ENCODE peak calls at places on chromosomes 1 and 21, in six cellular contexts. One of them, this sample, is unnamed.

GRCh38 chr1:212957546-212957945 is 7.2 kb downstream of the VASH2 start:
- DNase-seq in GM18507: no peak
- DNase-seq in posterior cingulate gyrus: no peak
- DNase-seq in NCI-H1105 treated with DMSO at 0.1 percent for 48 hours: no peak
- DNase-seq in mesothelial cell of epicardium: no peak
- DNase-seq in kidney: no peak
- DNase-seq in this sample: no peak

GRCh38 chr1:219318826-219319225 is 145.1 kb downstream of the LYPLAL1 start:
- DNase-seq in kidney: no peak
- DNase-seq in posterior cingulate gyrus: no peak
- DNase-seq in GM18507: no peak
- DNase-seq in NCI-H1105 treated with DMSO at 0.1 percent for 48 hours: no peak
- DNase-seq in mesothelial cell of epicardium: no peak
- DNase-seq in this sample: no peak

GRCh38 chr21:41250519-41250918 is 66.1 kb upstream of the FAM3B start:
- DNase-seq in NCI-H1105 treated with DMSO at 0.1 percent for 48 hours: no peak
- DNase-seq in GM18507: no peak
- DNase-seq in posterior cingulate gyrus: no peak
- DNase-seq in mesothelial cell of epicardium: no peak
- DNase-seq in kidney: no peak
- DNase-seq in this sample: no peak

GRCh38 chr1:221182791-221183533 is 303.7 kb downstream of the HLX start:
- DNase-seq in NCI-H1105 treated with DMSO at 0.1 percent for 48 hours: no peak
- DNase-seq in GM18507: no peak
- DNase-seq in posterior cingulate gyrus: no peak
- DNase-seq in mesothelial cell of epicardium: no peak
- DNase-seq in kidney: no peak
- DNase-seq in this sample: no peak

GRCh38 chr1:225572422-225572821 is 80.5 kb downstream of the ENAH start:
- DNase-seq in kidney: no peak
- DNase-seq in mesothelial cell of epicardium: no peak
- DNase-seq in GM18507: no peak
- DNase-seq in posterior cingulate gyrus: no peak
- DNase-seq in NCI-H1105 treated with DMSO at 0.1 percent for 48 hours: no peak
- DNase-seq in this sample: no peak

GRCh38 chr1:228836954-228837481 is 101.7 kb downstream of the RHOU start:
- DNase-seq in NCI-H1105 treated with DMSO at 0.1 percent for 48 hours: no peak
- DNase-seq in GM18507: no peak
- DNase-seq in posterior cingulate gyrus: no peak
- DNase-seq in kidney: no peak
- DNase-seq in mesothelial cell of epicardium: no peak
- DNase-seq in this sample: no peak

GRCh38 chr1:217660353-217661062 is 29.4 kb downstream of the SPATA17 start:
- DNase-seq in kidney: no peak
- DNase-seq in mesothelial cell of epicardium: no peak
- DNase-seq in posterior cingulate gyrus: no peak
- DNase-seq in GM18507: no peak
- DNase-seq in NCI-H1105 treated with DMSO at 0.1 percent for 48 hours: no peak
- DNase-seq in this sample: no peak

GRCh38 chr1:29390491-29391361 is 154.4 kb downstream of the PTPRU start:
- DNase-seq in posterior cingulate gyrus: no peak
- DNase-seq in mesothelial cell of epicardium: peak
- DNase-seq in NCI-H1105 treated with DMSO at 0.1 percent for 48 hours: no peak
- DNase-seq in GM18507: no peak
- DNase-seq in kidney: no peak
- DNase-seq in this sample: peak

GRCh38 chr1:44775078-44775929 is at the start of gene RPS8:
- DNase-seq in mesothelial cell of epicardium: peak
- DNase-seq in NCI-H1105 treated with DMSO at 0.1 percent for 48 hours: peak
- DNase-seq in posterior cingulate gyrus: peak
- DNase-seq in GM18507: peak
- DNase-seq in kidney: peak
- DNase-seq in this sample: peak

GRCh38 chr1:27773732-27774445 is 870 bp downstream of the STX12 start:
- DNase-seq in kidney: no peak
- DNase-seq in posterior cingulate gyrus: no peak
- DNase-seq in GM18507: no peak
- DNase-seq in mesothelial cell of epicardium: no peak
- DNase-seq in NCI-H1105 treated with DMSO at 0.1 percent for 48 hours: no peak
- DNase-seq in this sample: no peak

GRCh38 chr1:226606311-226607267 is 58.0 kb downstream of the STUM start:
- DNase-seq in NCI-H1105 treated with DMSO at 0.1 percent for 48 hours: no peak
- DNase-seq in mesothelial cell of epicardium: no peak
- DNase-seq in kidney: no peak
- DNase-seq in posterior cingulate gyrus: peak
- DNase-seq in GM18507: no peak
- DNase-seq in this sample: no peak

GRCh38 chr1:32701421-32701911 is 1.1 kb downstream of the SYNC start:
- DNase-seq in kidney: peak
- DNase-seq in NCI-H1105 treated with DMSO at 0.1 percent for 48 hours: no peak
- DNase-seq in mesothelial cell of epicardium: no peak
- DNase-seq in posterior cingulate gyrus: peak
- DNase-seq in GM18507: no peak
- DNase-seq in this sample: no peak

GRCh38 chr1:230283678-230284077 is 142.5 kb downstream of the PGBD5 start:
- DNase-seq in posterior cingulate gyrus: peak
- DNase-seq in kidney: no peak
- DNase-seq in mesothelial cell of epicardium: no peak
- DNase-seq in GM18507: no peak
- DNase-seq in NCI-H1105 treated with DMSO at 0.1 percent for 48 hours: no peak
- DNase-seq in this sample: no peak

GRCh38 chr21:17679002-17679600 is 66.4 kb upstream of the BTG3 start:
- DNase-seq in kidney: no peak
- DNase-seq in GM18507: peak
- DNase-seq in mesothelial cell of epicardium: no peak
- DNase-seq in NCI-H1105 treated with DMSO at 0.1 percent for 48 hours: peak
- DNase-seq in posterior cingulate gyrus: no peak
- DNase-seq in this sample: no peak

GRCh38 chr1:37914719-37915483 is 32.0 kb downstream of the INPP5B start:
- DNase-seq in NCI-H1105 treated with DMSO at 0.1 percent for 48 hours: no peak
- DNase-seq in posterior cingulate gyrus: no peak
- DNase-seq in kidney: no peak
- DNase-seq in GM18507: no peak
- DNase-seq in mesothelial cell of epicardium: no peak
- DNase-seq in this sample: no peak

GRCh38 chr1:230049731-230050130 is 17.3 kb upstream of the GALNT2 start:
- DNase-seq in posterior cingulate gyrus: no peak
- DNase-seq in kidney: no peak
- DNase-seq in mesothelial cell of epicardium: no peak
- DNase-seq in NCI-H1105 treated with DMSO at 0.1 percent for 48 hours: no peak
- DNase-seq in GM18507: no peak
- DNase-seq in this sample: no peak

GRCh38 chr1:156703741-156704140 is 1.6 kb downstream of the CRABP2 start:
- DNase-seq in mesothelial cell of epicardium: no peak
- DNase-seq in kidney: no peak
- DNase-seq in posterior cingulate gyrus: no peak
- DNase-seq in NCI-H1105 treated with DMSO at 0.1 percent for 48 hours: no peak
- DNase-seq in GM18507: no peak
- DNase-seq in this sample: no peak

GRCh38 chr1:147336290-147336689 is 93.8 kb downstream of the CHD1L start:
- DNase-seq in mesothelial cell of epicardium: no peak
- DNase-seq in GM18507: no peak
- DNase-seq in kidney: no peak
- DNase-seq in posterior cingulate gyrus: no peak
- DNase-seq in NCI-H1105 treated with DMSO at 0.1 percent for 48 hours: no peak
- DNase-seq in this sample: no peak

GRCh38 chr1:82517586-82517985 is 716.9 kb downstream of the ADGRL2 start:
- DNase-seq in mesothelial cell of epicardium: no peak
- DNase-seq in posterior cingulate gyrus: peak
- DNase-seq in kidney: peak
- DNase-seq in GM18507: no peak
- DNase-seq in NCI-H1105 treated with DMSO at 0.1 percent for 48 hours: no peak
- DNase-seq in this sample: no peak

GRCh38 chr1:243320224-243320623 is 64.4 kb downstream of the SDCCAG8 start:
- DNase-seq in kidney: no peak
- DNase-seq in GM18507: no peak
- DNase-seq in mesothelial cell of epicardium: no peak
- DNase-seq in posterior cingulate gyrus: no peak
- DNase-seq in NCI-H1105 treated with DMSO at 0.1 percent for 48 hours: no peak
- DNase-seq in this sample: no peak

GRCh38 chr1:172905452-172905851 is 145.3 kb downstream of the TNFSF18 start:
- DNase-seq in kidney: no peak
- DNase-seq in NCI-H1105 treated with DMSO at 0.1 percent for 48 hours: no peak
- DNase-seq in posterior cingulate gyrus: no peak
- DNase-seq in mesothelial cell of epicardium: no peak
- DNase-seq in GM18507: no peak
- DNase-seq in this sample: no peak

GRCh38 chr1:63674238-63674864 is 81.1 kb downstream of the PGM1 start:
- DNase-seq in mesothelial cell of epicardium: peak
- DNase-seq in NCI-H1105 treated with DMSO at 0.1 percent for 48 hours: peak
- DNase-seq in GM18507: peak
- DNase-seq in kidney: peak
- DNase-seq in posterior cingulate gyrus: peak
- DNase-seq in this sample: peak

GRCh38 chr1:176241385-176242015 is 34.4 kb upstream of the COP1 start:
- DNase-seq in mesothelial cell of epicardium: no peak
- DNase-seq in GM18507: no peak
- DNase-seq in NCI-H1105 treated with DMSO at 0.1 percent for 48 hours: no peak
- DNase-seq in kidney: no peak
- DNase-seq in posterior cingulate gyrus: no peak
- DNase-seq in this sample: no peak

This sample was measured in type B pancreatic cell.